ENCODE peak calls at places on chromosomes 2 and 18, in five cellular contexts. Z is HS-5, H is activated T-cell treated with anti-CD3 and anti-CD28 coated beads for 1 hour, G is adrenal gland, L is left kidney. S is an unnamed sample.

GRCh38 chr2:72827999-72828646 is 2.3 kb upstream of the EXOC6B start:
- DNase-seq in Z (no peak), H (no peak), G (no peak), L (no peak), S (no peak)

GRCh38 chr2:237421542-237422047 is 7.6 kb upstream of the COL6A3 start:
- DNase-seq in Z (peak), H (peak), G (peak), L (peak), S (peak)

GRCh38 chr2:96146881-96147592 is 1.8 kb upstream of the DUSP2 start:
- DNase-seq in Z (no peak), H (no peak), G (peak), L (peak), S (peak)

GRCh38 chr18:75247601-75248421 is 37.2 kb downstream of the TSHZ1 start:
- DNase-seq in Z (peak), H (no peak), G (no peak), L (peak), S (no peak)

GRCh38 chr2:161983010-161983651 is 90.9 kb downstream of the DPP4 start:
- DNase-seq in Z (no peak), H (no peak), G (no peak), L (no peak), S (no peak)

GRCh38 chr2:162582357-162582798 is 238.4 kb downstream of the GCA start:
- DNase-seq in Z (no peak), H (no peak), G (peak), L (peak), S (no peak)

GRCh38 chr2:26366957-26367356 is 20.4 kb upstream of the ADGRF3 start:
- DNase-seq in Z (no peak), H (no peak), G (no peak), L (no peak), S (no peak)

GRCh38 chr2:78644849-78645248 is 380.7 kb upstream of the REG3G start:
- DNase-seq in Z (peak), H (no peak), G (no peak), L (no peak), S (no peak)

GRCh38 chr2:177705511-177705910 is 312.9 kb downstream of the AGPS start:
- DNase-seq in Z (no peak), H (no peak), G (no peak), L (no peak), S (no peak)

GRCh38 chr18:42038936-42039335 is 83.9 kb downstream of the PIK3C3 start:
- DNase-seq in Z (peak), H (no peak), G (no peak), L (peak), S (no peak)

GRCh38 chr18:446941-447560 is 53.5 kb downstream of the COLEC12 start:
- DNase-seq in Z (no peak), H (no peak), G (peak), L (no peak), S (no peak)

GRCh38 chr18:74241970-74242369 is 49.8 kb downstream of the CYB5A start:
- DNase-seq in Z (no peak), H (no peak), G (no peak), L (no peak), S (no peak)

GRCh38 chr2:194725169-194725568 is 931.9 kb upstream of the SLC39A10 start:
- DNase-seq in Z (no peak), H (no peak), G (no peak), L (no peak), S (no peak)

GRCh38 chr2:171735991-171736710 is 48.9 kb downstream of the DYNC1I2 start:
- DNase-seq in Z (no peak), H (no peak), G (no peak), L (peak), S (no peak)